ENCODE peak calls at places on chromosomes 2 and 18, in nine cellular contexts. D is A549, F is stomach, X is tibial nerve, Y is suprapubic skin, W is esophagus muscularis mucosa, V is K562, G is upper lobe of left lung, B is sigmoid colon. E is an unnamed sample.

GRCh38 chr2:3729786-3730185 is 26.4 kb downstream of the DCDC2C start:
- DNase-seq in Y (no peak), B (no peak), W (no peak), V (no peak), G (no peak), D (no peak), F (no peak), X (no peak), E (no peak)

GRCh38 chr2:144099746-144100438 is 420.0 kb downstream of the ZEB2 start:
- DNase-seq in W (no peak), V (no peak), B (no peak), G (no peak), X (no peak), D (peak), Y (no peak), F (no peak), E (no peak)

GRCh38 chr2:28915939-28916338 is 21.5 kb downstream of the WDR43 start:
- DNase-seq in W (no peak), V (no peak), Y (no peak), X (no peak), F (no peak), G (no peak), D (peak), B (no peak), E (no peak)

GRCh38 chr2:231769170-231770136 is 11.6 kb downstream of the PDE6D start:
- DNase-seq in D (no peak), B (no peak), G (no peak), X (no peak), Y (no peak), W (no peak), V (no peak), F (no peak), E (no peak)

GRCh38 chr2:70835643-70836042 is at the start of gene CD207:
- DNase-seq in G (no peak), X (no peak), D (no peak), V (peak), W (peak), F (no peak), Y (no peak), B (no peak), E (no peak)

GRCh38 chr18:74929110-74929509 is 279.8 kb downstream of the PTGR3 start:
- DNase-seq in W (no peak), B (no peak), Y (no peak), V (no peak), F (peak), X (no peak), G (no peak), D (no peak), E (no peak)

GRCh38 chr2:238716171-238716570 is 131.7 kb upstream of the TWIST2 start:
- DNase-seq in G (no peak), X (no peak), V (no peak), Y (no peak), B (no peak), F (no peak), W (peak), D (no peak), E (no peak)

GRCh38 chr2:134315471-134315870 is 61.6 kb downstream of the MGAT5 start:
- DNase-seq in Y (no peak), F (no peak), X (no peak), W (no peak), B (no peak), G (no peak), D (no peak), V (no peak), E (no peak)

GRCh38 chr2:18791172-18791797 is 201.9 kb upstream of the NT5C1B start:
- DNase-seq in D (no peak), G (no peak), W (no peak), V (no peak), X (no peak), B (peak), F (no peak), Y (no peak), E (no peak)

GRCh38 chr2:109335586-109336266 is 206.7 kb downstream of the SH3RF3 start:
- DNase-seq in F (no peak), G (no peak), Y (no peak), V (no peak), W (no peak), D (no peak), B (no peak), X (no peak), E (no peak)

GRCh38 chr18:53380063-53380639 is 844.3 kb downstream of the MBD2 start:
- DNase-seq in G (no peak), D (peak), X (no peak), V (peak), W (no peak), Y (no peak), B (no peak), F (no peak), E (no peak)

GRCh38 chr2:85324639-85325465 is 2.9 kb downstream of the TGOLN2 start:
- DNase-seq in B (peak), X (no peak), G (no peak), W (no peak), F (no peak), D (no peak), V (no peak), Y (no peak), E (peak)

GRCh38 chr2:229417906-229418305 is 146.8 kb upstream of the PID1 start:
- DNase-seq in X (no peak), Y (no peak), F (no peak), W (no peak), D (no peak), B (no peak), V (no peak), G (no peak), E (no peak)

GRCh38 chr18:57660961-57661360 is 39.3 kb upstream of the NARS1 start:
- DNase-seq in G (no peak), X (no peak), D (no peak), W (no peak), Y (no peak), F (no peak), V (peak), B (no peak), E (no peak)

GRCh38 chr2:216909541-216910175 is 49.8 kb upstream of the TNP1 start:
- DNase-seq in X (no peak), W (no peak), V (no peak), D (no peak), Y (no peak), G (no peak), B (no peak), F (no peak), E (no peak)

DNA sequence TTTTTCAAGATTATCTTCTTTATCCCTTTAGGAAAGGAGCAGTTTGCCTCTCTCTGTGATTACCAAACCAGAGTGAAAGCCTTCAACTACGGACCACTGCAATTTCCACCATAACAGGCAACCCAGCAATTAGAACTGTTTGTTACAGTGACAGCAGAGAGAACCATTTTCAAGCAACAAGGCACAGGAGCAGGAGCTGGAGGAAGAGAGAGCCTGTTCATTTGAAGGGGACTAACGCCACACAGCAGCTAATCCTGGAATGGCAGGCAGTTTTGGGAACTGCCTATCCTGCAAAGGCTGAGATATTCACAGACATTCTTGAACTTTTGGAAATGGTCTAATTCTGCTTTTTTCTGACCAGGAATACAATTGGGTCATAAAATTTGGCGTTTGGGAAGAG is 1541.9 kb upstream of the PIK3C3 start:
- DNase-seq in G (no peak), Y (no peak), F (no peak), V (no peak), B (no peak), X (no peak), W (no peak), D (peak), E (peak)
- TF ChIP-seq EP300 in G (no peak), Y (no peak), F (no peak), V (no peak), B (no peak), X (no peak), W (no peak), D (no peak), E (no peak)

GRCh38 chr2:106269591-106270291 is 75.6 kb upstream of the UXS1 start:
- DNase-seq in B (no peak), W (peak), X (no peak), Y (peak), V (peak), F (peak), D (peak), G (peak), E (peak)
- H3K4me3 ChIP-seq in B (no peak), W (peak), X (peak), Y (peak), V (peak), F (peak), D (peak), G (peak), E (peak)

GRCh38 chr2:99808801-99809200 is 319.0 kb upstream of the REV1 start:
- DNase-seq in B (no peak), G (no peak), Y (no peak), F (no peak), W (no peak), V (no peak), D (no peak), X (no peak), E (no peak)
- TF ChIP-seq EP300 in B (no peak), G (no peak), Y (no peak), F (no peak), W (no peak), V (no peak), D (no peak), X (no peak), E (no peak)

GRCh38 chr18:55920063-55920462 is 332.1 kb upstream of the TCF4 start:
- DNase-seq in V (no peak), D (no peak), B (no peak), F (no peak), G (no peak), Y (no peak), X (no peak), W (no peak), E (no peak)

GRCh38 chr18:55912919-55913318 is 324.9 kb upstream of the TCF4 start:
- DNase-seq in Y (no peak), D (no peak), F (no peak), G (no peak), V (no peak), W (no peak), X (no peak), B (no peak), E (no peak)

GRCh38 chr18:55918449-55918848 is 330.5 kb upstream of the TCF4 start:
- DNase-seq in F (no peak), D (no peak), X (no peak), V (no peak), B (no peak), W (no peak), G (no peak), Y (no peak), E (no peak)
- H3K4me3 ChIP-seq in F (no peak), D (no peak), X (no peak), V (no peak), B (no peak), W (no peak), G (no peak), Y (no peak), E (no peak)

DNA sequence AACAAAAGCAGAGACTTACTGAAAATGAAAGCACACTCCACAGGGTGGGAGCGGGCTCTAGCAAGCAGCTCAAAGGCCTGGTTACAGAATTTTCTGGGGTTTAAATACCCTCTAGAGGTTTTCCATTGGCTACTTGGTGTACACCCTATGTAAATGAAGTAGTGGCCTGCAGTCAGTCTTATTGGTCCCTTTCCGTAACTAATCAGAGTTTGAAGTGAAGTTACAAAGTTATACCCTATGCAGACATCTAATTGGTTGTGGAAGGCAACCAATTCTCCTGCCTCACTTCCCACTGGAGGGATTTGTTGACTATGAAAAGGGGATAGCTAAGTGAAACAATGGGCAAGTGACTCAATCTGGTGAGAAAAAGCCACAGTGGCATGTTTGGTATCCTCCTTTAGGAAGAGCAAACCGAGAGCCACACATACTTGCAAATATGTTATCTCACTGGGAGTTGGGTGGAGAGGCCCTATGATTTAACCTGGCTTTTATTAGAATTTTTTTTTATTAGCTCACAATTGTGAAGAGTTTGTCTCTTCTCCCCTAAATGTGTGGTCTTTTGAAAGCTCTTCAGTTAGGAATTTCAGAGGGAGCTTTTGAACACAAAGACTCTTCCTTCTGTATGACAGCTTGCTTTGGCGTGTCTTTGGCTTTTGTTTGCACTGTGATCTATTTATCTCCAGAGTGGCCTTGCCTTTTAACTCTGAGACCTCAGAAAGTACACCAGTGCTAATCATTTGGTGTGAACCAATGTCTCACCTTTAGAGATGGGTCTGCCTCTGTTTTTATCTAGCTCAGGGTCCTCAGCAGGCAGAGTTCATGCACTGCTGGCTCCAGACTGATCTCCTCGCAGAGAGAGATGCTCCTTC is 69.6 kb downstream of the MAP4K4 start:
- DNase-seq in B (no peak), G (no peak), X (no peak), D (peak), V (no peak), Y (no peak), W (no peak), F (no peak), E (no peak)
- TF ChIP-seq EP300 in B (no peak), G (no peak), X (peak), D (no peak), V (no peak), Y (no peak), W (no peak), F (no peak), E (no peak)

DNA sequence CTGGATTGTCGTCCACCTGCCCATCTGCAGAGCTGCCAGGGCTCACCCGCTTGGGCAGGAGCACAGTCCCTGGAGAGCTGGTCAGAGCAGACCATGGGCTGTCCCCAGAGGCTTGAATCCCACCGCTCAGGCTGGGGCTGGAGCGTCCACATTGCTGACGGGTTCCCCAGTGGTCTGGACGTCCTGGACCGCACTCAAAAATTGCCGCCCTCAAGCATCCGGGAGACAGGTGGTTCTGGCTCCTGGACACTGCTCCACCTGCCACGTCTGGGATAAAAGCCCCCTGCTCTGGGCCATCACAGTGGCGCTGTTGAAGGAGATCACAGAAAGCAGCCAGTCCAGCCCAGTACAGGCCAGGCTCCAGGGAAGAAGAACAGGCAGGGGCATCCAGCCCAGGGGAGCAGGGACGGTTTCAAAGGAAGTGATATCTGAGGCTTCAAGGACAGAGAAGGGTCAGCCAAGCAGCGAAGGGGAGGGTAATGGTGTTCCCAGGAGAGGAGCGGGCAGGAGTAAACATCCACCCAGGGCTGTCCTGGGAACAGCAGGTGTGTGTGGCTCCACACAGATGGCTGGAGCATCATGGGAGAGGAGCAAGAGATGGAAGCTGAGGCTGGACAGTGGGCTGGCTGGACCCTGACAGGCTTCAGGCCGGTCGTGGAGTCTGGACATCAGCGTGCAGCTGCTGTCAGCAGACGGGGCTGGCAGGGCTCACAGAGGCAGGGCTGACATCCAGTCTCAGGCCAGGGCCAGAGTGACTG is 21.9 kb upstream of the ID2 start:
- DNase-seq in W (no peak), V (no peak), B (no peak), G (no peak), Y (no peak), D (no peak), F (no peak), X (no peak), E (no peak)
- H3K4me3 ChIP-seq in W (no peak), V (no peak), B (no peak), G (no peak), Y (no peak), D (no peak), F (no peak), X (no peak), E (no peak)

GRCh38 chr2:224036731-224037376 is 2.2 kb downstream of the SERPINE2 start:
- DNase-seq in G (no peak), W (no peak), F (no peak), B (no peak), D (no peak), V (no peak), X (no peak), Y (no peak), E (no peak)
- TF ChIP-seq EP300 in G (no peak), W (no peak), F (no peak), B (no peak), D (no peak), V (no peak), X (no peak), Y (no peak), E (no peak)

E was measured in transverse colon.